ENCODE peak calls at places on chromosome X, in nine cellular contexts. H is naive B cell; K is ELF-1; S is cardiac muscle cell; I is bronchial epithelial cell; V is KG1; U is NCI-H2171 treated with DMSO at 0.1 percent for 48 hours; J is NK-92 treated with Interleukin-12 subunit alpha and Interleukin-12 subunit beta, amount 100 ng/mL, for 24 hours; P is tibial nerve. G is an unnamed sample.

GRCh38 chrX:109384569-109385174 is 97.2 kb downstream of the GUCY2F start:
- DNase-seq in J (no peak), S (peak), P (no peak), U (no peak), H (no peak), I (no peak), V (no peak), K (peak), G (no peak)

GRCh38 chrX:134174273-134174660 is 62.7 kb upstream of the CCDC160 start:
- DNase-seq in V (no peak), S (no peak), J (no peak), U (no peak), I (no peak), P (no peak), H (no peak), K (no peak), G (no peak)

GRCh38 chrX:1407035-1407434 is 15.1 kb upstream of the SLC25A6 start:
- DNase-seq in V (no peak), H (no peak), J (no peak), I (no peak), P (no peak), S (no peak), K (no peak), U (no peak), G (no peak)

GRCh38 chrX:116285506-116285905 is 115.0 kb downstream of the AGTR2 start:
- DNase-seq in U (no peak), I (peak), P (no peak), S (peak), H (no peak), V (no peak), K (no peak), J (no peak), G (no peak)

GRCh38 chrX:46549914-46550313 is 4.7 kb upstream of the ZNF674 start:
- DNase-seq in S (no peak), J (no peak), I (no peak), V (no peak), U (no peak), H (no peak), K (no peak), P (no peak), G (peak)

GRCh38 chrX:65608021-65608420 is 59.4 kb upstream of the MSN start:
- DNase-seq in V (no peak), I (peak), K (no peak), P (no peak), H (no peak), S (no peak), U (no peak), J (no peak), G (no peak)

GRCh38 chrX:320126-320783 is 1.7 kb upstream of the GTPBP6 start:
- DNase-seq in U (no peak), P (no peak), J (no peak), H (no peak), S (peak), I (no peak), V (no peak), K (no peak), G (no peak)

GRCh38 chrX:155216179-155216939 is at the start of gene VBP1:
- DNase-seq in J (peak), I (peak), K (peak), U (peak), H (peak), P (peak), V (peak), S (peak), G (peak)

GRCh38 chrX:119688856-119689455 is 4.0 kb downstream of the SEPTIN6 start:
- DNase-seq in V (no peak), P (no peak), U (no peak), J (no peak), K (no peak), H (no peak), I (no peak), S (no peak), G (no peak)

GRCh38 chrX:149618871-149619270 is 12.7 kb downstream of the TMEM185A start:
- DNase-seq in I (no peak), J (no peak), S (no peak), V (no peak), P (no peak), H (no peak), K (no peak), U (no peak), G (no peak)

GRCh38 chrX:15915959-15916703 is 61.5 kb upstream of the AP1S2 start:
- DNase-seq in P (no peak), J (no peak), S (peak), I (no peak), U (no peak), V (no peak), H (no peak), K (no peak), G (no peak)

G was measured in NCI-H526.